ENCODE peak calls at places on chromosomes 13 and 19, in five cellular contexts. One of them, this sample, is unnamed.
A peak's percentile ranks its signal among the peaks of the same experiment; 100 is the strongest.

GRCh38 chr19:6494438-6495036 is 7.6 kb downstream of the TUBB4A start:
- DNase-seq in MM.1S: no peak
- DNase-seq in fibroblast of lung: no peak
- DNase-seq in heart left ventricle: no peak
- DNase-seq in A549: no peak
- DNase-seq in this sample: no peak

GRCh38 chr13:60332682-60333081 is 64.3 kb upstream of the TDRD3 start:
- DNase-seq in MM.1S: no peak
- DNase-seq in fibroblast of lung: no peak
- DNase-seq in heart left ventricle: no peak
- DNase-seq in A549: no peak
- DNase-seq in this sample: no peak

GRCh38 chr13:47213057-47213456 is 316.2 kb upstream of the HTR2A start:
- DNase-seq in MM.1S: no peak
- DNase-seq in fibroblast of lung: peak; percentile 43
- DNase-seq in heart left ventricle: no peak
- DNase-seq in A549: no peak
- DNase-seq in this sample: no peak

GRCh38 chr13:24264976-24265375 is 44.4 kb upstream of the C1QTNF9 start:
- DNase-seq in MM.1S: peak; percentile 54
- DNase-seq in fibroblast of lung: no peak
- DNase-seq in heart left ventricle: no peak
- DNase-seq in A549: no peak
- DNase-seq in this sample: no peak

GRCh38 chr19:31260171-31260933 is 88.9 kb downstream of the TSHZ3 start:
- DNase-seq in MM.1S: no peak
- DNase-seq in fibroblast of lung: no peak
- DNase-seq in heart left ventricle: no peak
- DNase-seq in A549: no peak
- DNase-seq in this sample: no peak

GRCh38 chr19:12938536-12939291 is at the start of gene CALR:
- DNase-seq in MM.1S: peak; percentile 36
- DNase-seq in fibroblast of lung: peak; percentile 24
- DNase-seq in heart left ventricle: peak; percentile 50
- DNase-seq in A549: no peak
- DNase-seq in this sample: peak; percentile 45

GRCh38 chr13:38752726-38753125 is 65.8 kb downstream of the FREM2 start:
- DNase-seq in MM.1S: no peak
- DNase-seq in fibroblast of lung: no peak
- DNase-seq in heart left ventricle: no peak
- DNase-seq in A549: no peak
- DNase-seq in this sample: no peak

GRCh38 chr13:54402495-54402894 is 1373.9 kb downstream of the OLFM4 start:
- DNase-seq in MM.1S: no peak
- DNase-seq in fibroblast of lung: no peak
- DNase-seq in heart left ventricle: no peak
- DNase-seq in A549: no peak
- DNase-seq in this sample: no peak

GRCh38 chr19:42422576-42423461 is 4.4 kb downstream of the LIPE start:
- DNase-seq in MM.1S: peak; percentile 51
- DNase-seq in fibroblast of lung: peak; percentile 11
- DNase-seq in heart left ventricle: no peak
- DNase-seq in A549: no peak
- DNase-seq in this sample: peak; percentile 53

GRCh38 chr19:17775245-17775927 is 19.6 kb upstream of the B3GNT3 start:
- DNase-seq in MM.1S: peak; percentile 28
- DNase-seq in fibroblast of lung: no peak
- DNase-seq in heart left ventricle: no peak
- DNase-seq in A549: no peak
- DNase-seq in this sample: peak; percentile 56

GRCh38 chr19:11373166-11373884 is 1.1 kb upstream of the SWSAP1 start:
- DNase-seq in MM.1S: no peak
- DNase-seq in fibroblast of lung: peak; percentile 36
- DNase-seq in heart left ventricle: no peak
- DNase-seq in A549: no peak
- DNase-seq in this sample: peak; percentile 89

GRCh38 chr13:33494596-33495214 is 209.2 kb upstream of the STARD13 start:
- DNase-seq in MM.1S: no peak
- DNase-seq in fibroblast of lung: peak; percentile 98
- DNase-seq in heart left ventricle: no peak
- DNase-seq in A549: no peak
- DNase-seq in this sample: no peak

GRCh38 chr13:23380534-23380933 is 53.0 kb downstream of the SACS start:
- DNase-seq in MM.1S: no peak
- DNase-seq in fibroblast of lung: peak; percentile 45
- DNase-seq in heart left ventricle: no peak
- DNase-seq in A549: no peak
- DNase-seq in this sample: no peak

GRCh38 chr19:55166530-55167268 is at the start of gene DNAAF3:
- DNase-seq in MM.1S: peak; percentile 93
- DNase-seq in fibroblast of lung: peak; percentile 95
- DNase-seq in heart left ventricle: peak; percentile 97
- DNase-seq in A549: peak; percentile 100
- DNase-seq in this sample: peak; percentile 98

GRCh38 chr19:33391631-33392249 is 18.2 kb downstream of the CEBPG start:
- DNase-seq in MM.1S: no peak
- DNase-seq in fibroblast of lung: no peak
- DNase-seq in heart left ventricle: peak; percentile 17
- DNase-seq in A549: no peak
- DNase-seq in this sample: no peak

GRCh38 chr19:34224996-34225658 is 29.2 kb upstream of the GARRE1 start:
- DNase-seq in MM.1S: no peak
- DNase-seq in fibroblast of lung: peak; percentile 67
- DNase-seq in heart left ventricle: no peak
- DNase-seq in A549: no peak
- DNase-seq in this sample: no peak

GRCh38 chr19:310141-310651 is 19.0 kb upstream of the PLPP2 start:
- DNase-seq in MM.1S: no peak
- DNase-seq in fibroblast of lung: no peak
- DNase-seq in heart left ventricle: no peak
- DNase-seq in A549: no peak
- DNase-seq in this sample: peak; percentile 62

GRCh38 chr19:42252365-42253244 is 2.3 kb downstream of the ERF start:
- DNase-seq in MM.1S: peak; percentile 4
- DNase-seq in fibroblast of lung: peak; percentile 65
- DNase-seq in heart left ventricle: peak; percentile 64
- DNase-seq in A549: peak; percentile 59
- DNase-seq in this sample: peak; percentile 71

GRCh38 chr13:39810091-39810877 is 154.8 kb downstream of the COG6 start:
- DNase-seq in MM.1S: no peak
- DNase-seq in fibroblast of lung: no peak
- DNase-seq in heart left ventricle: no peak
- DNase-seq in A549: no peak
- DNase-seq in this sample: peak; percentile 19

GRCh38 chr13:39036212-39036611 is 1.7 kb downstream of the PROSER1 start:
- DNase-seq in MM.1S: peak; percentile 10
- DNase-seq in fibroblast of lung: peak; percentile 36
- DNase-seq in heart left ventricle: no peak
- DNase-seq in A549: no peak
- DNase-seq in this sample: peak; percentile 24

GRCh38 chr13:111039735-111040134 is 75.4 kb upstream of the ARHGEF7 start:
- DNase-seq in MM.1S: no peak
- DNase-seq in fibroblast of lung: no peak
- DNase-seq in heart left ventricle: no peak
- DNase-seq in A549: no peak
- DNase-seq in this sample: no peak

GRCh38 chr13:34020388-34020787 is 202.4 kb downstream of the RFC3 start:
- DNase-seq in MM.1S: no peak
- DNase-seq in fibroblast of lung: no peak
- DNase-seq in heart left ventricle: no peak
- DNase-seq in A549: no peak
- DNase-seq in this sample: no peak

GRCh38 chr19:19524053-19524452 is 4.7 kb upstream of the YJEFN3 start:
- DNase-seq in MM.1S: no peak
- DNase-seq in fibroblast of lung: no peak
- DNase-seq in heart left ventricle: no peak
- DNase-seq in A549: no peak
- DNase-seq in this sample: no peak

GRCh38 chr19:47231215-47232054 is 436 bp upstream of the BBC3 start:
- DNase-seq in MM.1S: peak; percentile 86
- DNase-seq in fibroblast of lung: peak; percentile 91
- DNase-seq in heart left ventricle: peak; percentile 94
- DNase-seq in A549: peak; percentile 72
- DNase-seq in this sample: peak; percentile 88

GRCh38 chr19:45498411-45499195 is at the start of gene PPM1N:
- DNase-seq in MM.1S: no peak
- DNase-seq in fibroblast of lung: no peak
- DNase-seq in heart left ventricle: peak; percentile 59
- DNase-seq in A549: no peak
- DNase-seq in this sample: peak; percentile 40

GRCh38 chr13:49933511-49933910 is 2.6 kb downstream of the SPRYD7 start:
- DNase-seq in MM.1S: no peak
- DNase-seq in fibroblast of lung: peak; percentile 59
- DNase-seq in heart left ventricle: no peak
- DNase-seq in A549: no peak
- DNase-seq in this sample: no peak
- H3K27ac ChIP-seq in MM.1S: no peak overlapping the region
- H3K27ac ChIP-seq in fibroblast of lung: no peak overlapping the region
- H3K27ac ChIP-seq in heart left ventricle: no peak overlapping the region
- H3K27ac ChIP-seq in A549: no peak overlapping the region
- H3K27ac ChIP-seq in this sample: no peak overlapping the region

DNA sequence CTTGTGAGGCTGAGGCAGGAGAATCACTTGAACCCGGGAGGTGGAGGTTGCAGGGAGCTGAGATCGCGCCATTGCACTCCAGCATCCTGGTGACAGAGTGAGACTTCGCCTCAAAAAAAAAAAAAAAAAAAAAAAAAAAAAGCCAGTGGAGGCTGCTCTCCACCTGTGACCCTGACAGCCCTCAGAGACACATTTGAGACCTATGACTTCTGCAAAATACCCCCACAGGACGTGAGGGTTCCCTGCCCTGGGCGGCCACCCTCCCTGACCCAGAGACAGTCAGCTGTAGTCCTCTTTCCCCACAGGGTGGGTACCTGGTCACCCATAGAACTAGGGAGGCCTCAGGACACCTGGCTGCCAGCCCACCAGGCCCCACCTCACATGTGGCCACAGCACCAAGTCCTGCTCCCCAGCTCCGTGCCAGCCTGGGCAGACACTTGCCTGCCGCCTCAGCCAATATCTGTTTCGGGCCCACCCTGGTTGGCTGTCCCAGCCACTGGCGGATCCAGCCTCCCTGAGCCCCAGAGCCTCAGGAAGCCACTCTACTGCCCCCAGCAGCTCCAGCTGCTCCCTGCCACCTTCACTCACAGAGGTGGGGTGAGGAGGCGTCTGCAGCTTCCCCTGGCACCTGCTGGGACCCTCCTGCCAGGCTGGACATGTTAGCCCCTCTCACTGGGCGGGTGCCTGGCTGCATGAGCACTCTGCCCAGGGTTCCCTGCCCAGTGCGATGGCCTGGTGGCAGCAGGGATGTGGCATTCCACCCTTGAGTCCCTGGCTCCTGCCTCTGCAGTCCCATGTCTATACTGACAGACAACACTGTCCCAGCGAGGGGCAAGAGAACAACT is 7.0 kb downstream of the MKNK2 start:
- DNase-seq in MM.1S: no peak
- DNase-seq in fibroblast of lung: no peak
- DNase-seq in heart left ventricle: peak; percentile 36
- DNase-seq in A549: no peak
- DNase-seq in this sample: no peak
- H3K4me1 ChIP-seq in MM.1S: peaks cover 16% of the 10 kb centered on the region
- H3K4me1 ChIP-seq in fibroblast of lung: peaks cover 21% of the 10 kb centered on the region
- H3K4me1 ChIP-seq in heart left ventricle: peaks cover 91% of the 10 kb centered on the region
- H3K4me1 ChIP-seq in A549: peaks cover 92% of the 10 kb centered on the region
- H3K4me1 ChIP-seq in this sample: peaks cover 25% of the 10 kb centered on the region

DNA sequence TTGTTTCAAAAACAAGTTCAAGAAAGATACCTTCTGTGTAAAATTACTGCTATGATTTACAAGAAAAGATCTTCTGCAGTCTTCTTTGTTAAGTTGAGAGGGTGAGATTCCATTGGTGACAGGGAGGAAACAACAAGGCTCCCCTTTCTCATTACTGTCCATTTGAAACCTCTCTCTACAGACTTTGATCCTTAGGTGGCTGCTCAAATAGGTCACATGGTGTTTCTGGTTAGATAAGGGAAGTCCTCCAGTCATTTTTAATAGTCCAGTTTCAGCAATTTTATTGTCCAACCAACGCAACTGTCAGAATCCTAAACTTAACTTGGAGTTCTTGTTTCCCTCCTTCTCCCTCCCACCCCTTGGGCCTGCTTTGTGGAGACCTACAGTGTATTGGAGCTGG is 390.4 kb downstream of the EFNB2 start:
- DNase-seq in MM.1S: no peak
- DNase-seq in fibroblast of lung: no peak
- DNase-seq in heart left ventricle: no peak
- DNase-seq in A549: no peak
- DNase-seq in this sample: no peak
- H3K27ac ChIP-seq in MM.1S: no peak overlapping the region
- H3K27ac ChIP-seq in fibroblast of lung: no peak overlapping the region
- H3K27ac ChIP-seq in heart left ventricle: no peak overlapping the region
- H3K27ac ChIP-seq in A549: no peak overlapping the region
- H3K27ac ChIP-seq in this sample: no peak overlapping the region

GRCh38 chr13:75480691-75481175 is 1.2 kb downstream of the TBC1D4 start:
- DNase-seq in MM.1S: peak; percentile 43
- DNase-seq in fibroblast of lung: peak; percentile 62
- DNase-seq in heart left ventricle: peak; percentile 65
- DNase-seq in A549: peak; percentile 5
- DNase-seq in this sample: peak; percentile 53

GRCh38 chr13:75479102-75479501 is 2.9 kb downstream of the TBC1D4 start:
- DNase-seq in MM.1S: no peak
- DNase-seq in fibroblast of lung: no peak
- DNase-seq in heart left ventricle: no peak
- DNase-seq in A549: no peak
- DNase-seq in this sample: no peak

GRCh38 chr13:75482820-75483079 is 781 bp upstream of the TBC1D4 start:
- DNase-seq in MM.1S: no peak
- DNase-seq in fibroblast of lung: no peak
- DNase-seq in heart left ventricle: no peak
- DNase-seq in A549: no peak
- DNase-seq in this sample: no peak

GRCh38 chr13:75481176-75482069 is 546 bp downstream of the TBC1D4 start:
- DNase-seq in MM.1S: peak; percentile 18
- DNase-seq in fibroblast of lung: peak; percentile 40
- DNase-seq in heart left ventricle: peak; percentile 41
- DNase-seq in A549: peak; percentile 8
- DNase-seq in this sample: peak; percentile 61

DNA sequence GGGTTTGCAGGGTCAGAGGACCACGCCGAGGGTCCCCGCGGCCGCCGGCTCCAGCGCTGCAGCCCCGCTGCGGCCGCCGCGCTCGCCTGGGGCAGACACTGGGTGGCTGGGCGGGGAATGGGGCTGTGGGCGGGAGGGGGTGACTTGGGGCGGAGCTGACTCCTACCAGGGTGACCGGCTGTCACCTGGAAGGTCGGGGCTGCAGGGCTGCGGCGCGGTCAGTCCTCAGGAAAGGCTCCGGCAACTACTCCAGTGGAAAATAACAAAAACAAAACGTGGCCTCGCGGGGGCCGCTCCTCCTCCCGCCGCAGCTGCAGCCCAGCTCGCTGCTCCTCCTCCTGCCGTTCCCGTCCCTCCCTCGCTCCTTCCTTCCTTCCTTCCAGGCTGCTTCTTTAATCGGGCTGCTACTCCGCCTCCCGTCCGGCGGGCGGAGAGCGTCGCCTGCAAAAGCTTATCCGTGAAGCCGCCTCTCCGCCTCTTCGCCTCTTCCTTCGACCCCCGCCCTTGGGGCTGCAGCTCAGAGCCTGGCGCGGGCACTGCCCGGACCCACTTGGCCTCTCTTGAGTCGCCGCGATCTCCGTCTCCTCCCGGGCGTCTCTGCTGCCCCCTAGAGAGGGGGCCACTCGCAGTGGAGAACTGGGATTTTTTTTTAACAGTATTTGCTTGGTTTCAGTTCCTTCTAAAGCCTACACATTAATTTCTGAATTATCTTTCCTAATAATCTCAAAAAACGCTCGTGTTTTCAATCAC is at the start of gene TBC1D4:
- DNase-seq in MM.1S: peak; percentile 87
- DNase-seq in fibroblast of lung: peak; percentile 90
- DNase-seq in heart left ventricle: peak; percentile 92
- DNase-seq in A549: peak; percentile 50
- DNase-seq in this sample: peak; percentile 96
- H3K4me1 ChIP-seq in MM.1S: no peaks in the 10 kb centered on the region
- H3K4me1 ChIP-seq in fibroblast of lung: peaks cover 2% of the 10 kb centered on the region
- H3K4me1 ChIP-seq in heart left ventricle: peaks cover 4% of the 10 kb centered on the region
- H3K4me1 ChIP-seq in A549: peaks cover 41% of the 10 kb centered on the region
- H3K4me1 ChIP-seq in this sample: peaks cover 9% of the 10 kb centered on the region

This sample was measured in cardiac muscle cell.